ENCODE peak calls at places on chromosomes 6 and 20, in five cellular contexts. T is aorta, H is mammary epithelial cell, N is PC-9, A is tibial artery. B is an unnamed sample.
A peak's percentile ranks its signal among the peaks of the same experiment; 100 is the strongest.

GRCh38 chr6:37324131-37325033 is 29.4 kb upstream of the RNF8 start:
- DNase-seq in H (peak; percentile 78), T (no peak), A (no peak), N (peak; percentile 72), B (no peak)

GRCh38 chr20:31831211-31831610 is 12.1 kb downstream of the MYLK2 start:
- DNase-seq in H (no peak), T (no peak), N (no peak), A (no peak), B (no peak)

GRCh38 chr6:122789862-122790739 is 1.0 kb downstream of the SMPDL3A start:
- DNase-seq in T (no peak), H (peak; percentile 39), N (peak; percentile 72), A (no peak), B (no peak)

GRCh38 chr6:44676826-44677433 is 289.4 kb downstream of the CDC5L start:
- DNase-seq in A (no peak), T (no peak), N (no peak), H (no peak), B (no peak)

GRCh38 chr6:116779569-116780164 is 14.1 kb upstream of the FAM162B start:
- DNase-seq in T (no peak), N (no peak), A (no peak), H (no peak), B (no peak)

GRCh38 chr20:9081423-9081966 is 12.6 kb downstream of the PLCB4 start:
- DNase-seq in A (no peak), T (no peak), H (no peak), N (no peak), B (no peak)

GRCh38 chr20:50496773-50497375 is 13.3 kb upstream of the PTPN1 start:
- DNase-seq in T (no peak), H (peak; percentile 94), A (no peak), N (peak; percentile 87), B (no peak)

GRCh38 chr6:139514819-139515218 is 140.4 kb upstream of the CITED2 start:
- DNase-seq in H (no peak), N (no peak), T (no peak), A (no peak), B (no peak)

GRCh38 chr6:156175971-156176421 is 601.2 kb upstream of the ARID1B start:
- DNase-seq in A (no peak), H (no peak), N (no peak), T (no peak), B (no peak)

GRCh38 chr20:21515300-21516179 is 1.7 kb upstream of the NKX2-2 start:
- DNase-seq in A (no peak), T (no peak), H (no peak), N (no peak), B (no peak)

GRCh38 chr6:131828946-131829345 is 21.1 kb downstream of the ENPP1 start:
- DNase-seq in N (no peak), A (no peak), H (no peak), T (no peak), B (no peak)

GRCh38 chr20:40435146-40435545 is 253.9 kb downstream of the MAFB start:
- DNase-seq in H (no peak), T (no peak), N (no peak), A (no peak), B (no peak)

GRCh38 chr20:49063279-49063678 is 17.2 kb downstream of the CSE1L start:
- DNase-seq in A (no peak), H (no peak), T (no peak), N (no peak), B (no peak)
- H3K36me3 ChIP-seq in A (peaks cover 53% of the 10 kb centered on the region), H (peaks cover 46% of the 10 kb centered on the region), T (no peaks in the 10 kb centered on the region), N (peaks cover 47% of the 10 kb centered on the region), B (peaks cover 4% of the 10 kb centered on the region)

GRCh38 chr6:151523034-151523433 is 29.2 kb downstream of the CCDC170 start:
- DNase-seq in N (no peak), A (no peak), T (no peak), H (no peak), B (no peak)

DNA sequence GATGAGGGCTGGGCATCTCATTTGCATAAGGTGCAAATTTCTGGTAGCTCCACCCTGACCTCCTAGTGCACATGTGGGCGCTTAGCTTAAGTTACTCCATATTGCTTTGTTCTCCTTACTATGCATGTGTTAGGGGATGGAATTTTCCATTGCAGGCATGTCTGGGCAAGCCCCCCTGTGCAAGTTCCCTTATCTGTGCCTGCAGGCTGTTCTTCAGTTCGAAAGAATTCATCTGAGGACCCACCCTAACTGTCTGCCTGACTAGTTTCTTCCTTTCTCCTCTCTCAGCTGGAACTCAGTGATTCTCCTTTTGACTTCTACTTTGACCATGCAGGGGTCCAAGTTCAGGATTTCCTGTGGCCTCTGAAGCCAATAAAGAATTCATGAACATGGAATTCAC is 30.2 kb downstream of the CCDC170 start:
- DNase-seq in N (no peak), T (no peak), A (no peak), H (peak; percentile 19), B (no peak)
- H3K9me3 ChIP-seq in N (no peaks in the 10 kb centered on the region), T (peaks cover 3% of the 10 kb centered on the region), A (peaks cover 11% of the 10 kb centered on the region), H (peaks cover 13% of the 10 kb centered on the region), B (no peaks in the 10 kb centered on the region)

DNA sequence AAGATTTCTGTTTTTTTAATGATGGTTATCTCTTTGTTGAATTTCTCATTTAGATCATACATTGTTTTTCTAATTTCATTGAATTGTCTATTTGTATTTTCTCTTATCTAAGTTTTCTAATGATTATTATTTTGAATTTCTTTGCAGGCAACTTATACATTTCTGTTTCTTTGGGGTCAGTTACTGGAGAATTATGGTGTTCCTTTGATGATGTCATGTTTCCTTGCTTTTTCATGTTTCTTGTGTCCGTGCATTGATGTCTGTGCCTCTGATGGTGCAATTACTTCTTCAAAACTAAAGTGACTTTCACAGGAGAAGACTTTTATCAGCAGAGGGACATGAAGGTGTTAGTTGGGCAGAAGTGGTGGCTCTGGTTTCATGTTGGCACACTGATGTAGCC is 270.7 kb upstream of the MOCS1 start:
- DNase-seq in A (no peak), N (no peak), H (no peak), T (no peak), B (no peak)
- H3K4me3 ChIP-seq in A (no peak overlapping the region), N (no peak overlapping the region), H (no peak overlapping the region), T (no peak overlapping the region), B (no peak overlapping the region)

DNA sequence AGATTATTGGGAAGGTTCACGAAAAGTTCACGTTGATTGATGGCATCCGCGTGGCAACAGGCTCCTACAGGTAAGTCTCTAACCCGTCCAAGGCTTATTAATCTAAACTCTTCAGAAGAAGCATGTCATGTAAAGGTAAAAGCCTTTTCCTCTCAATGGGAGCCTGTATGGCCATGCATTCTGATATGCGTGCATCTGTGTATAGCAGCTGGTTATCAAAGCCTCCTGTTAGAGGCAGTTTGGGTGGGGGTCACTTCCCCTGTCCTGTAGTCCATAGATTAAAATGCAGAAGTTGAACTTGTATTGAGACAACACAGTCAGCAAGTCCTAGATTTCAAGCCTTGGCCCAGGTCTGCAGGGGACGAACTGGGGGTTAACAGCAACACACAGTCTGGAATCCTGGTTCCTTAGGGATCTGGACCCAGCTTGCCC is 14.2 kb upstream of the DHX35 start:
- DNase-seq in N (no peak), T (no peak), A (no peak), H (no peak), B (no peak)
- H3K36me3 ChIP-seq in N (peaks cover 37% of the 10 kb centered on the region), T (no peaks in the 10 kb centered on the region), A (no peaks in the 10 kb centered on the region), H (peaks cover 38% of the 10 kb centered on the region), B (no peaks in the 10 kb centered on the region)

DNA sequence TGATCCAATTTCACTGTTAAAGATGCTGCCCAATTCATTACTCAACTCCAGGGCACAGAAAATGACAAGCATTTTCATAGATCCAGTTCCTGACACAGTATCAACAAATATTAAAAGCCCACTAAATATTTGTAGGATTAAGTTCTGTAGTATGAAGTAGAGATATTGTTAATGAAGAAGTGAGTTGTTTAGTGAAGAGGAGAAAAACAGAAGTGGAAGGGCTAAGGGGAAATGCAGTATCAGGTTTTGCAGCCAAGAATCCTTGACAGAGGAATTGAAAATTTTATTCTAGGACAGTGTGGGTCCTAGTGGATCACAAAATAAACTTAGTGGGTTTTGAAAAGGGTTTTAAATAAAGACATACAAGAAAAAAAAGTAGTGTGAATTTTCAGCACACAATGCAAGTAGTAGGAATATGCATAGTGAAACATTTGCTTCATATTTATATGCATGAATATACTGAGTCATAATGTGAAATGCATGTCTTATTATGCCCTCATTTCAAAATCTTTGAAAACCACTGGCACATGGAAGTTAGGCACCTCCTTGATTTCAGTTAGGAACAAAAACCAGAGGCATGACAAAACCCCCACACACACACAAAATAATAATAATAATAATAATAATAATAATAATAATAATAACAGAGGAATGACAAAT is 338.6 kb downstream of the KHDRBS2 start:
- DNase-seq in A (no peak), H (no peak), T (no peak), N (no peak), B (no peak)
- H3K9me3 ChIP-seq in A (no peaks in the 10 kb centered on the region), H (peaks cover 14% of the 10 kb centered on the region), T (no peaks in the 10 kb centered on the region), N (no peaks in the 10 kb centered on the region), B (no peaks in the 10 kb centered on the region)

DNA sequence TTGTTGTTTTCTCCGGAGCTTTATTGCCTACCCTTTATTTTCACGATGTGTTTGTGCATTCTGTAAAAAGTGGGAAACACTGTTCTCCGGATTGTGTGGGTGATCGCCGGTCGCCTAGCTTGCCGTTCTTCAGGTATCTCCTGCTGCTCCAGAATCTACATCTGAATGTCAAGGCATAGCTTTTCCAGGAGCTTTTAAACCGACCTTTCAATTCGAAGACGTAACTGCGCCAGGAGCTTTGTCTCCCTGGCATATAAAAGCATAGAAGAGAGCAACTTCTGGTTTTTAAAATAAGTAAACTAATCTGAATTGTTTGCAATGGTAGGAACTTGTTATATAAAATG is 96.0 kb downstream of the HFE start:
- DNase-seq in H (no peak), N (no peak), A (no peak), T (no peak), B (no peak)
- H3K4me3 ChIP-seq in H (peak overlapping the region; percentile 2), N (peak overlapping the region; percentile 54), A (peak overlapping the region; percentile 55), T (peak overlapping the region; percentile 73), B (peak overlapping the region; percentile 82)

GRCh38 chr6:129516787-129517186 is 193.2 kb downstream of the ARHGAP18 start:
- DNase-seq in N (no peak), T (no peak), A (no peak), H (no peak), B (no peak)
- H3K36me3 ChIP-seq in N (no peaks in the 10 kb centered on the region), T (peaks cover 3% of the 10 kb centered on the region), A (peaks cover 24% of the 10 kb centered on the region), H (no peaks in the 10 kb centered on the region), B (no peaks in the 10 kb centered on the region)

DNA sequence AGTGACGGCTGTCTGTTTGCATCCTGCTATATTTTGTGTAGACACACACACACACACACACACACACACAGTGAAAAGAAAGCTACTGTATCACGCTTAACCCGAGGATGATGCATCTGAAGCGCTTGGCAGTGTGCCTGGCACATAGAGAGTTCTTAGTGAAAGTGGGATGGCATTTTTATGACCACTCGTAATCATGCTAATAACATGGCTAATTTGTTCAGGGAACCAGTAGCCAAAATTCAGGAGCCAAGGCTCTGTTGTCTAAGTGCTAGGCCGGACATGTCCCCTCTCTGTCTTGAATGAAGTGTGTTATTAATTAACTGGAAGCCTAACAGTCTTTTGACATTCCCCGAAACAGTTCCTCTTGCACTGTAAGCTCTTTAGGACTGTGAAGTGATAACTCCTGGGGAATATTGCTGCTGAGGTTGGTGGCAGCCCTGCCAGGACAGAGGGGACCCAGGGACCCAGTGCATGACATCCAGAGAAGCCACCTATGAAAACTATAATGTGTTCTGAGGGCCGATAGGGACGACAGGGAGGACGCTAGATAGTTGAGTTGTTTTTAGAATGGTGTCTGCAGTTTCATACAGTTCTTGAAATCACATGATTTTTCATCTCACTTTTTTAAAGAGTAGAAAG is 45.0 kb upstream of the IRF4 start:
- DNase-seq in N (no peak), H (no peak), T (no peak), A (no peak), B (no peak)
- H3K9me3 ChIP-seq in N (no peaks in the 10 kb centered on the region), H (peaks cover 15% of the 10 kb centered on the region), T (no peaks in the 10 kb centered on the region), A (no peaks in the 10 kb centered on the region), B (no peaks in the 10 kb centered on the region)